ENCODE peak calls at places on chromosomes 12 and 14, in four cellular contexts. U, H, G and N are unnamed samples.

GRCh38 chr12:115752913-115753726 is 524.4 kb downstream of the MED13L start:
- DNase-seq in G (no peak), H (peak), U (no peak), N (no peak)

GRCh38 chr14:100067971-100068959 is 3.0 kb downstream of the EVL start:
- DNase-seq in H (peak), G (peak), U (no peak), N (peak)

GRCh38 chr12:78712834-78713455 is 151.6 kb upstream of the SYT1 start:
- DNase-seq in G (no peak), U (no peak), H (no peak), N (no peak)

GRCh38 chr12:58105225-58106119 is 164.1 kb downstream of the ATP23 start:
- DNase-seq in U (no peak), H (no peak), G (no peak), N (no peak)

GRCh38 chr14:63881926-63882325 is 29.1 kb downstream of the SYNE2 start:
- DNase-seq in U (no peak), H (peak), G (no peak), N (no peak)

GRCh38 chr12:1523558-1524050 is 70.8 kb downstream of the FBXL14 start:
- DNase-seq in U (no peak), H (no peak), G (peak), N (no peak)

GRCh38 chr14:34078117-34078743 is 127.4 kb upstream of the EGLN3 start:
- DNase-seq in U (no peak), H (no peak), G (no peak), N (no peak)

GRCh38 chr14:75803768-75804167 is 142.7 kb downstream of the TTLL5 start:
- DNase-seq in U (no peak), H (no peak), G (no peak), N (no peak)

GRCh38 chr12:15772405-15773018 is 16.7 kb downstream of the EPS8 start:
- DNase-seq in H (no peak), G (no peak), U (no peak), N (no peak)

GRCh38 chr14:21191809-21192446 is 36.1 kb upstream of the OR5AU1 start:
- DNase-seq in H (peak), G (peak), U (peak), N (peak)

GRCh38 chr12:130185455-130186100 is 23.3 kb downstream of the FZD10 start:
- DNase-seq in H (no peak), G (no peak), U (no peak), N (no peak)

GRCh38 chr14:63039800-63040380 is 5.4 kb downstream of the KCNH5 start:
- DNase-seq in U (no peak), G (no peak), H (no peak), N (no peak)

GRCh38 chr12:110249716-110250225 is 31.3 kb upstream of the ATP2A2 start:
- DNase-seq in G (no peak), U (peak), H (no peak), N (no peak)

GRCh38 chr12:107352347-107353081 is 259.2 kb upstream of the CRY1 start:
- DNase-seq in H (no peak), U (no peak), G (no peak), N (no peak)

GRCh38 chr12:12265571-12266388 is 1.1 kb downstream of the LRP6 start:
- DNase-seq in H (no peak), G (no peak), U (no peak), N (no peak)

GRCh38 chr12:122842505-122843405 is 7.5 kb downstream of the HIP1R start:
- DNase-seq in H (no peak), U (peak), G (no peak), N (no peak)

GRCh38 chr12:14777271-14777670 is 26.0 kb downstream of the WBP11 start:
- DNase-seq in U (no peak), H (no peak), G (no peak), N (no peak)

GRCh38 chr12:388547-389137 is 478 bp downstream of the KDM5A start:
- DNase-seq in H (no peak), U (peak), G (peak), N (no peak)

GRCh38 chr14:63551338-63551737 is 8.2 kb upstream of the PPP2R5E start:
- DNase-seq in U (no peak), G (no peak), H (no peak), N (no peak)